ENCODE peak calls at places on chromosomes 11 and 22, in six cellular contexts. O is HCT116, I is OCI-LY7, S is PC-3, G is SK-N-SH, L is GM23248. H is an unnamed sample.

GRCh38 chr22:46791201-46791731 is 28.8 kb downstream of the TBC1D22A start:
- DNase-seq in O (no peak), I (no peak), S (no peak), G (no peak), L (peak), H (no peak)

GRCh38 chr11:133285359-133285758 is 246.9 kb downstream of the OPCML start:
- DNase-seq in O (no peak), I (no peak), S (no peak), G (no peak), L (no peak), H (no peak)

GRCh38 chr22:38228326-38228872 is 26.6 kb downstream of the MAFF start:
- DNase-seq in O (no peak), I (no peak), S (no peak), G (no peak), L (peak), H (no peak)

GRCh38 chr22:33650244-33650643 is 270.0 kb downstream of the LARGE1 start:
- DNase-seq in O (no peak), I (no peak), S (no peak), G (no peak), L (peak), H (no peak)

GRCh38 chr11:118887219-118887618 is 3.5 kb downstream of the CXCR5 start:
- DNase-seq in O (no peak), I (peak), S (no peak), G (no peak), L (no peak), H (no peak)

GRCh38 chr11:31240340-31240904 is 129.1 kb downstream of the DCDC1 start:
- DNase-seq in O (peak), I (peak), S (peak), G (peak), L (peak), H (peak)

GRCh38 chr22:30763815-30764686 is 69.4 kb downstream of the OSBP2 start:
- DNase-seq in O (peak), I (peak), S (peak), G (peak), L (peak), H (peak)

GRCh38 chr11:10395196-10395897 is 59.7 kb upstream of the AMPD3 start:
- DNase-seq in O (no peak), I (no peak), S (no peak), G (no peak), L (no peak), H (no peak)

GRCh38 chr22:36377022-36377631 is 10.6 kb downstream of the MYH9 start:
- DNase-seq in O (no peak), I (peak), S (no peak), G (no peak), L (no peak), H (no peak)

GRCh38 chr11:13834463-13834862 is 128.1 kb upstream of the SPON1 start:
- DNase-seq in O (no peak), I (peak), S (peak), G (peak), L (no peak), H (peak)

GRCh38 chr22:22673099-22673498 is 28.7 kb downstream of the GGTLC2 start:
- DNase-seq in O (no peak), I (no peak), S (no peak), G (no peak), L (no peak), H (no peak)

GRCh38 chr22:29307658-29308147 is 1.3 kb downstream of the GAS2L1 start:
- DNase-seq in O (no peak), I (no peak), S (peak), G (peak), L (no peak), H (peak)
- TF ChIP-seq EZH2phosphoT487 in O (no peak), I (no peak), S (no peak), G (no peak), L (no peak), H (no peak)

DNA sequence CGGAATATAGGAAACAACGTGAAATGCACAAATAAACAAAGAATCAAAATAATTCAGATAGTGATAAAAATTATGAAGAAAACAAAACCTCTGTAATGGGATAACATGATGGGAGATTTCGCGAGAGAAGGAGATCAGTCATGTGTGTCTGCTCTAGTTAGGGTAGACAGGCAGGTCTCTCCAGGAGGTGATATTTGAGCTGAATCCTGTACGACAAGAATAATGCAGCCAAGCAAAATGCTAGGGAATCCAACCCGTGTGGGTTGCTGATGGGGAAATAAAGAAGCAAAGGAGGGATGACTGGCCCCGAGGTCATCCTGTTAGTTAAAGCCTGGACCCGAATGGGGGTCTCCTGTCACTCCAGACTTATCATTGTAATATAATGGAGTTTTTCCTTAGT is 16.0 kb downstream of the MAML2 start:
- DNase-seq in O (no peak), I (no peak), S (no peak), G (no peak), L (no peak), H (no peak)
- H3K27ac ChIP-seq in O (no peak), I (no peak), S (no peak), G (no peak), L (peak), H (no peak)

GRCh38 chr11:78415338-78415737 is 2.3 kb downstream of the GAB2 start:
- DNase-seq in O (no peak), I (no peak), S (no peak), G (no peak), L (no peak), H (no peak)
- TF ChIP-seq EZH2phosphoT487 in O (no peak), I (no peak), S (no peak), G (no peak), L (no peak), H (no peak)

DNA sequence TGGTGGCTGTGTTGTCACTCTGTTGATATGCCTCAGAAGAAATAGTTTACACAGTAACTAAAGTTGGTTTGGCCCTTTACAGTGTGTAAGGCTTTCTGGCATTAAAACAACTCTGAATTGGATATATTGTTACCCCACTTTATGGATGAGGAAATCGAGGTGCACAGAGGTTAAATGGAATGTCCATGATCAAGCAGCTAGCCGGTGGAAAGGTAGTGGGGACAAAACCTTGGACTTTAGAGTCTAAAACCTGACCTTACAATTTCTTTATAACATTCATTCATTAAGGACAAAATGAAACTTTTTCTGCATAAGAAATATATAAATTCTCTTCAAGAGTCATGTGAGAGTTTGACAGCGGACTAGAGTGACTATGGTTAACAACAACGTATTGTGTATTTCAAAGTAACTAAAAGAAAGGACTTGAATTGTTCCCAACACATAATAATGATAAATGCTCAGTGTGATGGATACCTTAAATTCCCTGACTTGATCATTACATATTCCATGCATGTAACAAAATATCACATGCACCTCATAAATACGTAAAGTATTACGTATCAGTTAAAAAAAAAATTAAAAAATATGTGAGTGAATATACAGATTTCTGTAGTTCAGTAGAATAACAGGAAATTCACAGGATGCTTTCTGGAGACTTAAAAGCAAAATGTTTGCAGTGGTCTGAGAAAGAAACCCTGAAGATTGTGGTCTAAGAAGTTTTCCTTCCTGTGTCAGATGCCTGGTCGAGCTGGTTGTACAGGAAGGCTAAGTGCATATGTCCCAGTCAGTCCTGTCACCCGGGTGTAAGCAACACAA is 51.0 kb downstream of the TEAD1 start:
- DNase-seq in O (no peak), I (no peak), S (peak), G (no peak), L (no peak), H (no peak)
- H3K27ac ChIP-seq in O (peak), I (no peak), S (peak), G (peak), L (no peak), H (no peak)

GRCh38 chr11:44631831-44632230 is 66.4 kb downstream of the CD82 start:
- DNase-seq in O (no peak), I (no peak), S (no peak), G (no peak), L (no peak), H (no peak)
- TF ChIP-seq EZH2phosphoT487 in O (no peak), I (no peak), S (no peak), G (no peak), L (no peak), H (no peak)

H was measured in neural progenitor cell.